ENCODE peak calls at places on chromosomes 3 and 15, in eight cellular contexts. One of them, this sample, is unnamed.

GRCh38 chr3:156548041-156548687 is 6.8 kb downstream of the SSR3 start:
- DNase-seq in gastrocnemius medialis: no peak
- DNase-seq in nephron progenitor cell: no peak
- DNase-seq in HCT116: no peak
- DNase-seq in GM13976: no peak
- DNase-seq in PC-3: no peak
- DNase-seq in tibial nerve: no peak
- DNase-seq in suprapubic skin: no peak
- DNase-seq in this sample: no peak

GRCh38 chr3:16254933-16255725 is 9.6 kb downstream of the DPH3 start:
- DNase-seq in gastrocnemius medialis: peak
- DNase-seq in nephron progenitor cell: no peak
- DNase-seq in HCT116: no peak
- DNase-seq in GM13976: no peak
- DNase-seq in PC-3: no peak
- DNase-seq in tibial nerve: no peak
- DNase-seq in suprapubic skin: no peak
- DNase-seq in this sample: no peak

GRCh38 chr15:78149805-78150751 is 916 bp downstream of the IDH3A start:
- DNase-seq in gastrocnemius medialis: no peak
- DNase-seq in nephron progenitor cell: no peak
- DNase-seq in HCT116: no peak
- DNase-seq in GM13976: no peak
- DNase-seq in PC-3: peak
- DNase-seq in tibial nerve: no peak
- DNase-seq in suprapubic skin: no peak
- DNase-seq in this sample: no peak

GRCh38 chr15:39429898-39430357 is 151.0 kb upstream of the THBS1 start:
- DNase-seq in gastrocnemius medialis: no peak
- DNase-seq in nephron progenitor cell: no peak
- DNase-seq in HCT116: no peak
- DNase-seq in GM13976: peak
- DNase-seq in PC-3: peak
- DNase-seq in tibial nerve: no peak
- DNase-seq in suprapubic skin: no peak
- DNase-seq in this sample: no peak

GRCh38 chr15:52284164-52284563 is 11.4 kb downstream of the MYO5C start:
- DNase-seq in gastrocnemius medialis: no peak
- DNase-seq in nephron progenitor cell: no peak
- DNase-seq in HCT116: no peak
- DNase-seq in GM13976: no peak
- DNase-seq in PC-3: peak
- DNase-seq in tibial nerve: no peak
- DNase-seq in suprapubic skin: no peak
- DNase-seq in this sample: no peak

GRCh38 chr3:38084019-38084968 is 45.3 kb downstream of the DLEC1 start:
- DNase-seq in gastrocnemius medialis: no peak
- DNase-seq in nephron progenitor cell: peak
- DNase-seq in HCT116: no peak
- DNase-seq in GM13976: no peak
- DNase-seq in PC-3: peak
- DNase-seq in tibial nerve: no peak
- DNase-seq in suprapubic skin: no peak
- DNase-seq in this sample: no peak

GRCh38 chr3:10757821-10758130 is 58.3 kb upstream of the SLC6A11 start:
- DNase-seq in gastrocnemius medialis: no peak
- DNase-seq in nephron progenitor cell: no peak
- DNase-seq in HCT116: no peak
- DNase-seq in GM13976: no peak
- DNase-seq in PC-3: peak
- DNase-seq in tibial nerve: no peak
- DNase-seq in suprapubic skin: no peak
- DNase-seq in this sample: no peak

GRCh38 chr3:63921741-63922482 is 9.7 kb upstream of the SCAANT1 start:
- DNase-seq in gastrocnemius medialis: no peak
- DNase-seq in nephron progenitor cell: no peak
- DNase-seq in HCT116: no peak
- DNase-seq in GM13976: peak
- DNase-seq in PC-3: no peak
- DNase-seq in tibial nerve: no peak
- DNase-seq in suprapubic skin: no peak
- DNase-seq in this sample: no peak

GRCh38 chr15:39154136-39154770 is 426.6 kb upstream of the THBS1 start:
- DNase-seq in gastrocnemius medialis: no peak
- DNase-seq in nephron progenitor cell: no peak
- DNase-seq in HCT116: no peak
- DNase-seq in GM13976: no peak
- DNase-seq in PC-3: peak
- DNase-seq in tibial nerve: no peak
- DNase-seq in suprapubic skin: no peak
- DNase-seq in this sample: no peak

GRCh38 chr3:49410102-49410843 is 1.5 kb downstream of the RHOA start:
- DNase-seq in gastrocnemius medialis: no peak
- DNase-seq in nephron progenitor cell: no peak
- DNase-seq in HCT116: no peak
- DNase-seq in GM13976: no peak
- DNase-seq in PC-3: no peak
- DNase-seq in tibial nerve: no peak
- DNase-seq in suprapubic skin: no peak
- DNase-seq in this sample: no peak

GRCh38 chr15:62606376-62607164 is 436.0 kb upstream of the TPM1 start:
- DNase-seq in gastrocnemius medialis: no peak
- DNase-seq in nephron progenitor cell: no peak
- DNase-seq in HCT116: peak
- DNase-seq in GM13976: no peak
- DNase-seq in PC-3: peak
- DNase-seq in tibial nerve: no peak
- DNase-seq in suprapubic skin: no peak
- DNase-seq in this sample: no peak

GRCh38 chr3:177752841-177753240 is 555.6 kb upstream of the TBL1XR1 start:
- DNase-seq in gastrocnemius medialis: no peak
- DNase-seq in nephron progenitor cell: no peak
- DNase-seq in HCT116: no peak
- DNase-seq in GM13976: no peak
- DNase-seq in PC-3: no peak
- DNase-seq in tibial nerve: no peak
- DNase-seq in suprapubic skin: no peak
- DNase-seq in this sample: no peak

GRCh38 chr3:177751770-177752169 is 554.5 kb upstream of the TBL1XR1 start:
- DNase-seq in gastrocnemius medialis: no peak
- DNase-seq in nephron progenitor cell: no peak
- DNase-seq in HCT116: no peak
- DNase-seq in GM13976: no peak
- DNase-seq in PC-3: no peak
- DNase-seq in tibial nerve: no peak
- DNase-seq in suprapubic skin: no peak
- DNase-seq in this sample: no peak

GRCh38 chr3:177754508-177754921 is 557.2 kb upstream of the TBL1XR1 start:
- DNase-seq in gastrocnemius medialis: no peak
- DNase-seq in nephron progenitor cell: no peak
- DNase-seq in HCT116: no peak
- DNase-seq in GM13976: no peak
- DNase-seq in PC-3: no peak
- DNase-seq in tibial nerve: no peak
- DNase-seq in suprapubic skin: no peak
- DNase-seq in this sample: no peak

GRCh38 chr3:177750436-177750835 is 553.2 kb upstream of the TBL1XR1 start:
- DNase-seq in gastrocnemius medialis: no peak
- DNase-seq in nephron progenitor cell: no peak
- DNase-seq in HCT116: no peak
- DNase-seq in GM13976: no peak
- DNase-seq in PC-3: no peak
- DNase-seq in tibial nerve: no peak
- DNase-seq in suprapubic skin: no peak
- DNase-seq in this sample: no peak

DNA sequence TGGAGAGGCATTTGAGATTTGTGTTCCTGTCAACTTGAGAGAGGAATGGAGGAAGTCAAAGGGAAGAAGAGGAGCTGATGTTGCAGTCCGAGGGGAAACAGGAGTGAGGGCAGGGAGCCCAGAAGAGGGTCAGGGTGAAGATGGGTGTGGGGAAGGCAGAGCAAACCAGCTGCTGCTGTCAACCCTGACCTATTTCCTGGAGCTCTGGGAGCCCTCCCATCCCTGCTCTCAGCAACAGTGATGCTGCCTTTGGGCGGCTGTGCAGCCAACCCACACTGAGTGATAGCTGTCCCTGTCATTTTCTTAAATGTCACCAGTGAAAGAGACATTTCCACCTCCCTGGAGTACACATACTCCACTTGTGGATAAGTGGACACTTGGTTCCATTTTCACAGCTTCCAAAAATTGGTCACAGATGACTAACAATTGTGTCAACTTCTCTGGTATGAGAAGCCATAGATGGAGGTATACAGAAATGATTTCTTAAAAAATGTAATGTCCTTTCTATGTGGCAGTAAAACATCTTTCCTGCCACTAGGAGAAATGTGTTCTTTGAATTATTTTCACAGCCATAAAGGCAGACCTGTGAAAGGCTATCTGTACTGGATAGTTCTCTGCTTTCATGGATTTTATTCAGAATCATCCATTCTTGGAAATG is 556.3 kb upstream of the TBL1XR1 start:
- DNase-seq in gastrocnemius medialis: no peak
- DNase-seq in nephron progenitor cell: no peak
- DNase-seq in HCT116: no peak
- DNase-seq in GM13976: no peak
- DNase-seq in PC-3: peak
- DNase-seq in tibial nerve: peak
- DNase-seq in suprapubic skin: no peak
- DNase-seq in this sample: peak
- TF ChIP-seq CTCF in gastrocnemius medialis: no peak
- TF ChIP-seq CTCF in nephron progenitor cell: no peak
- TF ChIP-seq CTCF in HCT116: no peak
- TF ChIP-seq CTCF in GM13976: no peak
- TF ChIP-seq CTCF in PC-3: peak
- TF ChIP-seq CTCF in tibial nerve: no peak
- TF ChIP-seq CTCF in suprapubic skin: no peak
- TF ChIP-seq CTCF in this sample: no peak

GRCh38 chr15:31605467-31605931 is 278.9 kb downstream of the KLF13 start:
- DNase-seq in gastrocnemius medialis: no peak
- DNase-seq in nephron progenitor cell: peak
- DNase-seq in HCT116: no peak
- DNase-seq in GM13976: no peak
- DNase-seq in PC-3: peak
- DNase-seq in tibial nerve: no peak
- DNase-seq in suprapubic skin: no peak
- DNase-seq in this sample: no peak
- TF ChIP-seq CTCF in gastrocnemius medialis: no peak
- TF ChIP-seq CTCF in nephron progenitor cell: peak
- TF ChIP-seq CTCF in HCT116: no peak
- TF ChIP-seq CTCF in GM13976: no peak
- TF ChIP-seq CTCF in PC-3: peak
- TF ChIP-seq CTCF in tibial nerve: no peak
- TF ChIP-seq CTCF in suprapubic skin: no peak
- TF ChIP-seq CTCF in this sample: no peak

GRCh38 chr3:58332575-58333179 is at the start of gene PXK:
- DNase-seq in gastrocnemius medialis: peak
- DNase-seq in nephron progenitor cell: peak
- DNase-seq in HCT116: peak
- DNase-seq in GM13976: peak
- DNase-seq in PC-3: peak
- DNase-seq in tibial nerve: peak
- DNase-seq in suprapubic skin: peak
- DNase-seq in this sample: peak
- TF ChIP-seq CTCF in gastrocnemius medialis: peak
- TF ChIP-seq CTCF in nephron progenitor cell: no peak
- TF ChIP-seq CTCF in HCT116: no peak
- TF ChIP-seq CTCF in GM13976: peak
- TF ChIP-seq CTCF in PC-3: peak
- TF ChIP-seq CTCF in tibial nerve: no peak
- TF ChIP-seq CTCF in suprapubic skin: no peak
- TF ChIP-seq CTCF in this sample: no peak

GRCh38 chr3:146221276-146221675 is 29.6 kb downstream of the PLSCR4 start:
- DNase-seq in gastrocnemius medialis: no peak
- DNase-seq in nephron progenitor cell: no peak
- DNase-seq in HCT116: no peak
- DNase-seq in GM13976: no peak
- DNase-seq in PC-3: no peak
- DNase-seq in tibial nerve: no peak
- DNase-seq in suprapubic skin: no peak
- DNase-seq in this sample: no peak

GRCh38 chr3:146227486-146227885 is 23.4 kb downstream of the PLSCR4 start:
- DNase-seq in gastrocnemius medialis: no peak
- DNase-seq in nephron progenitor cell: no peak
- DNase-seq in HCT116: no peak
- DNase-seq in GM13976: no peak
- DNase-seq in PC-3: no peak
- DNase-seq in tibial nerve: no peak
- DNase-seq in suprapubic skin: no peak
- DNase-seq in this sample: no peak

GRCh38 chr3:146223401-146224373 is 27.2 kb downstream of the PLSCR4 start:
- DNase-seq in gastrocnemius medialis: no peak
- DNase-seq in nephron progenitor cell: no peak
- DNase-seq in HCT116: no peak
- DNase-seq in GM13976: no peak
- DNase-seq in PC-3: peak
- DNase-seq in tibial nerve: no peak
- DNase-seq in suprapubic skin: no peak
- DNase-seq in this sample: no peak

GRCh38 chr3:146218880-146219866 is 31.7 kb downstream of the PLSCR4 start:
- DNase-seq in gastrocnemius medialis: no peak
- DNase-seq in nephron progenitor cell: peak
- DNase-seq in HCT116: no peak
- DNase-seq in GM13976: peak
- DNase-seq in PC-3: peak
- DNase-seq in tibial nerve: no peak
- DNase-seq in suprapubic skin: no peak
- DNase-seq in this sample: no peak

GRCh38 chr3:146222204-146223046 is 28.5 kb downstream of the PLSCR4 start:
- DNase-seq in gastrocnemius medialis: no peak
- DNase-seq in nephron progenitor cell: no peak
- DNase-seq in HCT116: peak
- DNase-seq in GM13976: no peak
- DNase-seq in PC-3: peak
- DNase-seq in tibial nerve: no peak
- DNase-seq in suprapubic skin: no peak
- DNase-seq in this sample: no peak
- TF ChIP-seq CTCF in gastrocnemius medialis: no peak
- TF ChIP-seq CTCF in nephron progenitor cell: no peak
- TF ChIP-seq CTCF in HCT116: peak
- TF ChIP-seq CTCF in GM13976: no peak
- TF ChIP-seq CTCF in PC-3: peak
- TF ChIP-seq CTCF in tibial nerve: no peak
- TF ChIP-seq CTCF in suprapubic skin: no peak
- TF ChIP-seq CTCF in this sample: no peak

DNA sequence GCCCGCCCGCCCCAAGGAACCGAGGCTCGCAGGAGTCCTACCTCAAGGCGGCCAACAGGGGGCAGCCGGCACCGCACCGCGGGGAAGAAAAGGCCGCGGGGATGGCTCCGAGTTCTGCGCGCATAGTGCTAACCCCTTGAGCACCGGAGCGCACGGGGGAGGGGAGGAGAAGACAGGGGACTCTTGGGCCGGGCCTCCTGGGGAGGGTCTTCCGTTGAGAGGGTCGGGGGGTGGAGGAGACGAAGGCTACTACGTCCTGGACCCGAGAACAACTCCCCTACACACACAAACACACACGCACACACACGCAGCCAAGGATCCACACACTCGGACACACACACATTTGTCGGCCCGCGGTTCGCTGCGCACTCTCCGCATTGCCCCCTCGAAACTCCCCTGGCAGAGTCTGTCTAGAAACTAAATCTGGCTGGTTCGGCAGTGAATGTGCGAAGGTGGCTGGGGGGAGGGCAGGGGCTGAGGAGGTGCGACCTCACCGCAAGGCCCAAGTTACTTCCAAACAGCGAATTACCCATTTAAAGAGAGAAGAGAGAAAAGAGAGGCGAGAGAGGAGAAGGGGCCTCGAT is 1.8 kb downstream of the WNT5A start:
- DNase-seq in gastrocnemius medialis: peak
- DNase-seq in nephron progenitor cell: peak
- DNase-seq in HCT116: no peak
- DNase-seq in GM13976: peak
- DNase-seq in PC-3: peak
- DNase-seq in tibial nerve: no peak
- DNase-seq in suprapubic skin: no peak
- DNase-seq in this sample: peak
- TF ChIP-seq CTCF in gastrocnemius medialis: no peak
- TF ChIP-seq CTCF in nephron progenitor cell: peak
- TF ChIP-seq CTCF in HCT116: no peak
- TF ChIP-seq CTCF in GM13976: peak
- TF ChIP-seq CTCF in PC-3: peak
- TF ChIP-seq CTCF in tibial nerve: peak
- TF ChIP-seq CTCF in suprapubic skin: no peak
- TF ChIP-seq CTCF in this sample: peak

This sample was measured in tibial artery.